ENCODE peak calls at places on chromosomes 6 and 20, in five cellular contexts. C, G, A, Z and O are unnamed samples.

GRCh38 chr6:31065556-31065955 is 46.8 kb downstream of the C6orf15 start:
- DNase-seq in Z (no peak), C (no peak), A (no peak), G (no peak), O (no peak)

GRCh38 chr20:11716239-11716944 is 201.3 kb upstream of the BTBD3 start:
- DNase-seq in G (no peak), C (no peak), Z (peak; percentile 96), A (peak; percentile 0), O (peak; percentile 17)

GRCh38 chr6:115729036-115729435 is 331.7 kb downstream of the FRK start:
- DNase-seq in G (no peak), A (no peak), Z (no peak), C (no peak), O (no peak)

GRCh38 chr6:125952764-125953501 is 3.6 kb upstream of the HINT3 start:
- DNase-seq in C (no peak), A (peak; percentile 65), G (no peak), Z (no peak), O (no peak)

GRCh38 chr6:111586554-111586953 is 19.1 kb downstream of the TRAF3IP2 start:
- DNase-seq in G (no peak), A (peak; percentile 23), C (no peak), Z (no peak), O (no peak)

GRCh38 chr6:37232430-37233017 is 25.0 kb upstream of the TBC1D22B start:
- DNase-seq in C (no peak), Z (no peak), G (no peak), A (no peak), O (no peak)

GRCh38 chr6:52362443-52363221 is 681 bp downstream of the PAQR8 start:
- DNase-seq in C (peak; percentile 37), A (peak; percentile 56), Z (peak; percentile 15), G (peak; percentile 68), O (no peak)

GRCh38 chr6:14382381-14383236 is 265.0 kb downstream of the CD83 start:
- DNase-seq in C (no peak), A (peak; percentile 31), Z (no peak), G (no peak), O (no peak)

GRCh38 chr6:39834866-39835265 is 42.7 kb downstream of the DAAM2 start:
- DNase-seq in C (no peak), Z (no peak), G (no peak), A (no peak), O (no peak)

GRCh38 chr20:3716195-3716834 is 3.9 kb upstream of the SIGLEC1 start:
- DNase-seq in Z (peak; percentile 35), C (no peak), G (no peak), A (peak; percentile 71), O (no peak)

GRCh38 chr6:105879902-105880547 is 206.1 kb upstream of the PRDM1 start:
- DNase-seq in A (peak; percentile 39), C (no peak), G (no peak), Z (no peak), O (no peak)

GRCh38 chr6:130069471-130069870 is 51.1 kb downstream of the L3MBTL3 start:
- DNase-seq in G (no peak), A (no peak), C (no peak), Z (no peak), O (peak; percentile 5)

GRCh38 chr6:73579851-73580246 is 59.0 kb upstream of the EEF1A1 start:
- DNase-seq in Z (peak; percentile 93), C (peak; percentile 32), G (no peak), A (peak; percentile 55), O (peak; percentile 56)

GRCh38 chr20:38186788-38187221 is 21.7 kb upstream of the TGM2 start:
- DNase-seq in A (no peak), C (no peak), G (no peak), Z (peak; percentile 47), O (no peak)

GRCh38 chr6:142783499-142783898 is 161.5 kb downstream of the HIVEP2 start:
- DNase-seq in Z (no peak), G (no peak), A (no peak), C (no peak), O (no peak)

GRCh38 chr20:54174452-54175175 is 828 bp upstream of the CYP24A1 start:
- DNase-seq in A (no peak), C (no peak), Z (peak; percentile 6), G (no peak), O (no peak)

GRCh38 chr20:53676987-53677386 is 83.3 kb upstream of the ZNF217 start:
- DNase-seq in A (no peak), Z (no peak), G (no peak), C (no peak), O (no peak)

GRCh38 chr6:13375360-13375878 is 47.1 kb upstream of the TBC1D7 start:
- DNase-seq in G (no peak), A (peak; percentile 91), C (no peak), Z (no peak), O (no peak)

GRCh38 chr20:48606117-48606840 is 221.5 kb downstream of the PREX1 start:
- DNase-seq in Z (no peak), A (no peak), C (no peak), G (peak; percentile 2), O (no peak)

GRCh38 chr6:150848400-150848799 is 17.1 kb upstream of the MTHFD1L start:
- DNase-seq in A (no peak), Z (no peak), C (no peak), G (no peak), O (no peak)

GRCh38 chr6:135314543-135314942 is 133.4 kb downstream of the MYB start:
- DNase-seq in C (no peak), A (peak; percentile 8), G (no peak), Z (no peak), O (no peak)

GRCh38 chr6:11938285-11938890 is 73.7 kb upstream of the HIVEP1 start:
- DNase-seq in A (no peak), Z (no peak), C (no peak), G (no peak), O (no peak)

GRCh38 chr6:21679761-21680265 is 86.3 kb downstream of the SOX4 start:
- DNase-seq in Z (peak; percentile 87), C (no peak), A (no peak), G (no peak), O (peak; percentile 96)

GRCh38 chr6:137495652-137496391 is 1.6 kb upstream of the OLIG3 start:
- DNase-seq in A (no peak), G (no peak), Z (no peak), C (no peak), O (no peak)

GRCh38 chr6:98831057-98832031 is 3.0 kb upstream of the POU3F2 start:
- DNase-seq in C (no peak), G (no peak), Z (no peak), A (no peak), O (no peak)

GRCh38 chr20:57715268-57715904 is 5.6 kb upstream of the PMEPA1 start:
- DNase-seq in C (no peak), Z (no peak), A (no peak), G (no peak), O (no peak)

GRCh38 chr20:59813948-59814834 is 119.2 kb downstream of the SYCP2 start:
- DNase-seq in Z (no peak), G (no peak), C (no peak), A (no peak), O (no peak)

GRCh38 chr6:100283288-100283687 is 181.4 kb downstream of the SIM1 start:
- DNase-seq in Z (peak; percentile 65), C (no peak), G (no peak), A (no peak), O (no peak)

GRCh38 chr6:166830185-166830890 is 126.0 kb downstream of the RNASET2 start:
- DNase-seq in A (peak; percentile 89), G (no peak), C (no peak), Z (no peak), O (no peak)

GRCh38 chr6:127518212-127518709 is 874 bp downstream of the MTCL3 start:
- DNase-seq in C (no peak), G (no peak), A (no peak), Z (no peak), O (no peak)
- H3K4me3 ChIP-seq in C (no peak overlapping the region), G (no peak overlapping the region), A (no peak overlapping the region), Z (peak overlapping the region; percentile 55), O (peak overlapping the region; percentile 35)

GRCh38 chr6:144143878-144144277 is 6.4 kb upstream of the STX11 start:
- DNase-seq in Z (no peak), A (no peak), G (no peak), C (no peak), O (no peak)
- TF ChIP-seq CTCF in Z (no peak), A (no peak), G (no peak), C (no peak), O (no peak)

GRCh38 chr6:113464536-113464935 is 392.6 kb upstream of the MARCKS start:
- DNase-seq in C (no peak), Z (no peak), G (no peak), A (no peak), O (no peak)
- H3K4me3 ChIP-seq in C (no peak overlapping the region), Z (no peak overlapping the region), G (no peak overlapping the region), A (no peak overlapping the region), O (no peak overlapping the region)

GRCh38 chr6:157946865-157947532 is 34.7 kb upstream of the SYNJ2 start:
- DNase-seq in G (no peak), Z (no peak), A (peak; percentile 45), C (no peak), O (no peak)
- TF ChIP-seq CTCF in G (no peak), Z (peak; percentile 63), A (peak; percentile 81), C (no peak), O (peak; percentile 34)

GRCh38 chr6:28747083-28747630 is 176.6 kb downstream of the TRIM27 start:
- DNase-seq in C (no peak), Z (no peak), A (no peak), G (no peak), O (no peak)
- H3K4me3 ChIP-seq in C (no peak overlapping the region), Z (peak overlapping the region; percentile 24), A (no peak overlapping the region), G (no peak overlapping the region), O (peak overlapping the region; percentile 25)

DNA sequence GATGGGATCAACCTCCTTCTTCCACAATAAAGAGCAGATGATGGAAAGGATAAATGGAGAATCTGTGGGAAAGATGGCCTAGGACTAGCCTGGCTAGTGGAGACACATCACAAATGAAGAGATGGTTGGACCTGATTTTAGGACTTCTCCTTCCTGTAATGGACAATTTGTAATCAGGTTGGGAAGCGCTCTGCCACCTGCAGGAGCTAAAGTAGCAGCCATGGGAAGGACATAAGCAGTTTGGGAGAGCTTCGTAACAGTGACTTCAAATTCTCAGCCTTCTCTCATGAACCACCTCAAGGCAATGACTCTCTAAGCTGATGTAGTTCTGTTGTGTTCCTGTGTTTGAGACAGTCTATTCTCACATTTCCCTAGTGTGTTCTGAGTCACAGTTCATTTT is 137.9 kb upstream of the BMP2 start:
- DNase-seq in Z (no peak), G (no peak), C (no peak), A (no peak), O (no peak)
- TF ChIP-seq CTCF in Z (no peak), G (no peak), C (no peak), A (no peak), O (peak; percentile 2)

GRCh38 chr6:162058281-162058875 is 669.2 kb downstream of the PRKN start:
- DNase-seq in A (no peak), G (no peak), Z (peak; percentile 55), C (peak; percentile 73), O (no peak)
- H3K4me3 ChIP-seq in A (no peak overlapping the region), G (no peak overlapping the region), Z (no peak overlapping the region), C (no peak overlapping the region), O (no peak overlapping the region)